ENCODE peak calls at places on chromosome 13, in ten cellular contexts. V is astrocyte of the spinal cord, B is mesothelial cell of epicardium, O is Peyer's patch, Z is foreskin fibroblast, P is thoracic aorta, E is uterus, L is A549, H is epithelial cell of esophagus, U is neural crest cell. Q is an unnamed sample.

GRCh38 chr13:74850893-74851292 is 631.1 kb downstream of the TBC1D4 start:
- DNase-seq in O (no peak), E (no peak), H (no peak), L (no peak), P (no peak), Z (no peak), V (no peak), U (no peak), B (no peak), Q (no peak)

GRCh38 chr13:96229356-96229755 is 139.4 kb downstream of the HS6ST3 start:
- DNase-seq in E (no peak), L (no peak), B (no peak), H (peak), V (no peak), Z (no peak), U (no peak), O (no peak), P (no peak), Q (no peak)

GRCh38 chr13:41356788-41357187 is 45.7 kb downstream of the NAA16 start:
- DNase-seq in O (no peak), L (no peak), Z (no peak), U (no peak), H (peak), B (no peak), V (no peak), E (no peak), P (no peak), Q (no peak)

GRCh38 chr13:44013666-44014291 is 134.1 kb downstream of the LACC1 start:
- DNase-seq in V (peak), O (no peak), H (peak), Z (peak), U (no peak), B (no peak), E (no peak), P (no peak), L (no peak), Q (no peak)

GRCh38 chr13:67278230-67278629 is 48.1 kb upstream of the PCDH9 start:
- DNase-seq in Z (peak), E (no peak), O (no peak), L (no peak), P (no peak), U (no peak), V (peak), H (no peak), B (no peak), Q (no peak)

GRCh38 chr13:41054212-41054877 is 7.0 kb upstream of the WBP4 start:
- DNase-seq in O (peak), B (no peak), E (no peak), L (peak), V (peak), Z (peak), U (peak), P (no peak), H (peak), Q (peak)

GRCh38 chr13:101408154-101408553 is 8.2 kb downstream of the NALCN start:
- DNase-seq in Z (no peak), V (no peak), H (no peak), B (no peak), O (no peak), E (no peak), P (no peak), L (no peak), U (no peak), Q (no peak)

GRCh38 chr13:51935326-51936171 is 73.8 kb downstream of the CCDC70 start:
- DNase-seq in P (no peak), E (no peak), B (no peak), H (peak), V (no peak), Z (no peak), O (no peak), L (peak), U (no peak), Q (peak)

GRCh38 chr13:49220035-49220855 is at the start of gene MLNR:
- DNase-seq in B (no peak), O (no peak), V (no peak), H (peak), Z (no peak), P (no peak), E (no peak), L (peak), U (peak), Q (peak)

GRCh38 chr13:39281539-39282150 is 243.4 kb downstream of the NHLRC3 start:
- DNase-seq in L (no peak), P (no peak), E (no peak), O (no peak), U (no peak), V (no peak), H (no peak), Z (no peak), B (no peak), Q (no peak)

GRCh38 chr13:39279077-39279476 is 240.8 kb downstream of the NHLRC3 start:
- DNase-seq in B (no peak), V (no peak), U (no peak), H (no peak), P (no peak), Z (no peak), L (no peak), O (no peak), E (no peak), Q (no peak)

GRCh38 chr13:39282400-39282972 is 244.2 kb downstream of the NHLRC3 start:
- DNase-seq in O (no peak), U (no peak), L (no peak), V (no peak), P (no peak), E (no peak), Z (no peak), B (no peak), H (no peak), Q (no peak)

GRCh38 chr13:39283062-39283461 is 244.8 kb downstream of the NHLRC3 start:
- DNase-seq in V (no peak), O (no peak), U (no peak), L (no peak), Z (no peak), H (no peak), B (no peak), E (no peak), P (no peak), Q (no peak)

DNA sequence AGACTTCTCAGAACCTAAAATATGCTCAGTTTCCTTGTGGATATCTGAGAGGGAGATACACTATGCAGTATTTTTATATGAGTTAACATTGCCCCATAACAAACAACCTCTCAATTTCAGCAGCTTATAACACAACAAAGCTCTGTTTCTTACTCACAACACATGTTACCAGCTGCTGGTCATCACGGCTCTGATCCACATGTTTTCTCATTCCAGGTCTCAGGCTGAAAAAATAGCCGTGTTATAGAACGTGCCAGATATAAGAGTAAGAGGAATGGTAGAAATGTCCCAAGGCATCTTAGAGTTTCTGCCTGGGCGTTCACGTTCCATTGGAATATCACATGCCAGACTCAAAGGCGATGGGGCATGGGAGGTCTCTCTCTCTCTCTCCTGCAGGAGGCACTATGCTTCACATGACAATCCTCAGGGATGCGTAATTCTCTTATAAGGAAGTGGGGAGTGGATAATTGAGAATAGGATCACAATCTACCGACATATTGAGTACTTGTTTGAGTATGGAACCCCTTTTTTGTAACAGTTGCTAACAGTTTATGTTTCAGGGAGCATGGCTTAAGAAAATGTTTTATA is 246.6 kb downstream of the NHLRC3 start:
- DNase-seq in H (no peak), V (no peak), P (no peak), U (no peak), O (no peak), Z (peak), E (no peak), B (no peak), L (no peak), Q (no peak)
- TF ChIP-seq CTCF in H (no peak), V (peak), P (no peak), U (no peak), O (no peak), Z (peak), E (no peak), B (no peak), L (no peak), Q (no peak)

DNA sequence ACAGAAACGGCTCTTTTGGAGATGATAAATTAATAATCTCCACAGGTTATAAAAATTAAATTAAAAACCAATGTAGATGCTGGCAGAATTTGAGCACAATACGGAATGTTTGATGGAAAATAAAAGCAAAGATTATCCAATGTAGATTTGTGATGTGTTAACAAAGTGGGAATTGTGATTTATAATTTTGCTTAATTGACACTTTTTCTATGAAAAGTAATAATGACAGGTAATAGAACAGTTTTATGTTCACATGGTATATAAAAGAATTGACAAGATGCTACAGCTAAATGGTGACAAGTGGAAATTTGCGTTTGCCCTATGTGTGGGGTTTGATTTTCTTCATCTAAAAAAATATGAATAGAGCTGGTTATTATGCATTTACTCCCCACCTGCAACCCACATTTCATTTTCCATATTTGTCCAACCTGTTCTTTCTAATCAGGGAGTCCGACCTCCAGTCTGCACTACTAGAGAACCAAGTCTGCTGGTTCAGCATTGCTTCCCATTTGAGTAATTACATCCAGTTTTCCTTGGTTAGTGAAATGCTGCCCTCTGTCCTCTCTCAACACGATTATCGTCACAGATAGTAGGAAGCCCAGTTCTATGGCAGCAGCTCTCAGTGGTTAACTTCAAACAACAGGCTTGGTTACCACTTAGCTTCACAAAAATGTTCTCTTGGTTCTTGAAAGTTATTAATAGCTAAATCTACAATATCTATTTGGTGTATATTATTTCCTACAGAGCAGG is 61.4 kb upstream of the SLITRK1 start:
- DNase-seq in U (no peak), B (no peak), V (no peak), L (no peak), P (no peak), E (no peak), H (no peak), O (no peak), Z (no peak), Q (no peak)
- TF ChIP-seq CTCF in U (no peak), B (no peak), V (no peak), L (no peak), P (no peak), E (no peak), H (no peak), O (no peak), Z (no peak), Q (no peak)

GRCh38 chr13:20867408-20867807 is 35.1 kb downstream of the XPO4 start:
- DNase-seq in Z (no peak), V (no peak), P (no peak), B (no peak), H (no peak), E (no peak), O (no peak), U (no peak), L (no peak), Q (no peak)
- TF ChIP-seq CTCF in Z (no peak), V (no peak), P (no peak), B (no peak), H (no peak), E (no peak), O (no peak), U (no peak), L (no peak), Q (no peak)

GRCh38 chr13:73625562-73626339 is 508.5 kb downstream of the KLF12 start:
- DNase-seq in H (no peak), P (no peak), Z (no peak), B (no peak), O (no peak), L (no peak), E (no peak), V (no peak), U (no peak), Q (no peak)

GRCh38 chr13:73618275-73618865 is 515.8 kb downstream of the KLF12 start:
- DNase-seq in Z (no peak), O (peak), V (no peak), H (peak), L (peak), P (no peak), U (no peak), E (no peak), B (no peak), Q (peak)

GRCh38 chr13:73623281-73623680 is 510.9 kb downstream of the KLF12 start:
- DNase-seq in V (no peak), Z (no peak), B (no peak), E (no peak), O (no peak), L (no peak), U (no peak), P (no peak), H (no peak), Q (no peak)

DNA sequence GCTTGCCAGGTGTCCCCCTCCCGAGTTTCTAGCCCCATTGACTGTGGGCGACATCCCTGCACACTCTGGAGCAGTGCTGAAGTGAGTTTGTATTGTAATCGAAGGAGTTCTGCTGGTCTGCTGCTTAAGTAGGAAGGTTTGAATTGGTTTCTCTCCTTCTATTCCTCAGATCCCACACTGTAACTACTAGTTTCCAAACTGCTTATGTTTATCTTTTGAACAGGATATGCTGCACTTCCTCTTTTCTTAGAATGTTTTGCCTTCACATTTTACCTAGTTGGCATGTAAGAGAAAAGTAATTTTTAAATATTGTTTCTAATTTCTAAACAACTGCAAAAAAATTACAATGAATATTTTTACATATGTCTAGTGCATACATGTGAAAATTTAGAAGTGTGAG is 511.8 kb downstream of the KLF12 start:
- DNase-seq in V (no peak), B (no peak), E (no peak), L (no peak), U (no peak), O (no peak), H (no peak), Z (no peak), P (no peak), Q (no peak)
- TF ChIP-seq CTCF in V (no peak), B (no peak), E (no peak), L (no peak), U (no peak), O (no peak), H (no peak), Z (no peak), P (no peak), Q (no peak)

DNA sequence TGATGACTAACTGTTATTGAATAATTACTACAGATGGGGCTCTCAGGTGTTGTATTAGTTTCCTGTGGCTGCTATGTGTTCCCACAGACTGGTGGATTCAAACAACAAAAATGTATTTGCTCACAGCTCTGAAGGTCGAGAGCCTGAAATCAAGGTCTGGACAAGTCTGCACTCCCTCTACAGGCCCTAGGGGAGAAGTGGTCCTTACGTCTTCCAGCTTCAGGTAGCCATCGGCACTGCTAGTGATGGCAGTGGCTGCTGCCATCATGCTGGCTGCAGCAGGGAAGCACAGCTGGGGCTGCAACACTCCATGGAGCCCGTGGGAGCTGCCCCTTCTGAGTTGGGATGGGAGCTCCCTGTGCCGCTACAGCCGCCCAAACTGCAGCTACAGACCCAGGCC is 1.9 kb downstream of the TEX26 start:
- DNase-seq in E (no peak), L (no peak), H (no peak), Z (no peak), B (no peak), V (no peak), U (no peak), P (no peak), O (no peak), Q (no peak)
- TF ChIP-seq CTCF in E (no peak), L (no peak), H (no peak), Z (peak), B (no peak), V (peak), U (peak), P (no peak), O (no peak), Q (no peak)

GRCh38 chr13:24065172-24065571 is 95.3 kb upstream of the SPATA13 start:
- DNase-seq in O (no peak), P (no peak), E (no peak), H (no peak), L (no peak), B (no peak), V (no peak), U (no peak), Z (no peak), Q (no peak)
- TF ChIP-seq CTCF in O (no peak), P (no peak), E (no peak), H (no peak), L (no peak), B (no peak), V (no peak), U (no peak), Z (no peak), Q (no peak)

Q was measured in Calu3.